ENCODE peak calls at places on chromosomes 12 and 14, in six cellular contexts. G is H7; A is foreskin fibroblast; V is EL; D is activated CD4-positive, alpha-beta T cell treated with anti-CD3 and anti-CD28 coated beads, Interleukin-2, amount 10 ng/mL, durations not matched to agents 7 days and 5 days; S is GM04503. M is an unnamed sample.

GRCh38 chr12:9646794-9647622 is 22.5 kb upstream of the CLEC2D start:
- DNase-seq in G (peak), A (no peak), V (peak), D (peak), S (no peak), M (no peak)

GRCh38 chr14:103343164-103343879 is 9.3 kb downstream of the EIF5 start:
- DNase-seq in G (no peak), A (no peak), V (peak), D (no peak), S (no peak), M (no peak)

GRCh38 chr12:123269395-123269892 is 2.2 kb downstream of the CDK2AP1 start:
- DNase-seq in G (peak), A (peak), V (peak), D (peak), S (no peak), M (peak)

GRCh38 chr12:13857750-13858149 is 123.7 kb downstream of the GRIN2B start:
- DNase-seq in G (no peak), A (no peak), V (no peak), D (no peak), S (no peak), M (no peak)

GRCh38 chr14:103292426-103293374 is 41.3 kb upstream of the EIF5 start:
- DNase-seq in G (peak), A (peak), V (peak), D (peak), S (no peak), M (peak)

GRCh38 chr12:122840580-122841513 is 5.6 kb downstream of the HIP1R start:
- DNase-seq in G (peak), A (no peak), V (no peak), D (no peak), S (no peak), M (no peak)

GRCh38 chr12:59928416-59928815 is 332.6 kb downstream of the SLC16A7 start:
- DNase-seq in G (no peak), A (peak), V (no peak), D (no peak), S (no peak), M (no peak)

GRCh38 chr14:85079842-85080741 is 449.9 kb upstream of the FLRT2 start:
- DNase-seq in G (no peak), A (no peak), V (no peak), D (no peak), S (no peak), M (no peak)

GRCh38 chr12:96520767-96521166 is 31.4 kb downstream of the CFAP54 start:
- DNase-seq in G (no peak), A (no peak), V (peak), D (no peak), S (no peak), M (no peak)

GRCh38 chr12:10220398-10221077 is 7.9 kb downstream of the GABARAPL1 start:
- DNase-seq in G (no peak), A (peak), V (peak), D (no peak), S (peak), M (no peak)

GRCh38 chr14:22375321-22375930 is 213.6 kb downstream of the DAD1 start:
- DNase-seq in G (peak), A (no peak), V (peak), D (no peak), S (no peak), M (no peak)